ENCODE peak calls at places on chromosomes 13 and 19, in seven cellular contexts. One of them, this sample, is unnamed.

GRCh38 chr19:5536337-5536894 is 31.3 kb downstream of the TINCR start:
- DNase-seq in OCI-LY7: no peak
- DNase-seq in coronary artery: no peak
- DNase-seq in adrenal gland: peak
- DNase-seq in pancreas: peak
- DNase-seq in astrocyte of the cerebellum: peak
- DNase-seq in tibial artery: no peak
- DNase-seq in this sample: no peak

GRCh38 chr13:90445179-90445578 is 902.3 kb upstream of the MIR17HG start:
- DNase-seq in astrocyte of the cerebellum: peak
- DNase-seq in pancreas: no peak
- DNase-seq in OCI-LY7: no peak
- DNase-seq in tibial artery: no peak
- DNase-seq in coronary artery: no peak
- DNase-seq in adrenal gland: peak
- DNase-seq in this sample: no peak

GRCh38 chr13:40812102-40812501 is 22.7 kb downstream of the SLC25A15 start:
- DNase-seq in astrocyte of the cerebellum: no peak
- DNase-seq in adrenal gland: no peak
- DNase-seq in OCI-LY7: peak
- DNase-seq in pancreas: no peak
- DNase-seq in tibial artery: no peak
- DNase-seq in coronary artery: no peak
- DNase-seq in this sample: no peak

GRCh38 chr19:5850743-5851293 is 431 bp downstream of the FUT3 start:
- DNase-seq in coronary artery: no peak
- DNase-seq in astrocyte of the cerebellum: peak
- DNase-seq in OCI-LY7: peak
- DNase-seq in tibial artery: peak
- DNase-seq in pancreas: no peak
- DNase-seq in adrenal gland: peak
- DNase-seq in this sample: peak

GRCh38 chr13:104043184-104043583 is 977.0 kb upstream of the SLC10A2 start:
- DNase-seq in tibial artery: no peak
- DNase-seq in OCI-LY7: no peak
- DNase-seq in coronary artery: no peak
- DNase-seq in pancreas: no peak
- DNase-seq in astrocyte of the cerebellum: no peak
- DNase-seq in adrenal gland: no peak
- DNase-seq in this sample: no peak

GRCh38 chr13:110265682-110266430 is 41.1 kb downstream of the COL4A1 start:
- DNase-seq in pancreas: no peak
- DNase-seq in adrenal gland: no peak
- DNase-seq in astrocyte of the cerebellum: no peak
- DNase-seq in OCI-LY7: no peak
- DNase-seq in tibial artery: peak
- DNase-seq in coronary artery: peak
- DNase-seq in this sample: no peak

GRCh38 chr13:87537946-87538345 is 133.2 kb upstream of the SLITRK5 start:
- DNase-seq in astrocyte of the cerebellum: no peak
- DNase-seq in adrenal gland: no peak
- DNase-seq in tibial artery: no peak
- DNase-seq in OCI-LY7: no peak
- DNase-seq in pancreas: no peak
- DNase-seq in coronary artery: no peak
- DNase-seq in this sample: no peak

GRCh38 chr19:47158879-47159509 is 28.4 kb downstream of the SAE1 start:
- DNase-seq in coronary artery: no peak
- DNase-seq in pancreas: no peak
- DNase-seq in astrocyte of the cerebellum: no peak
- DNase-seq in tibial artery: no peak
- DNase-seq in adrenal gland: no peak
- DNase-seq in OCI-LY7: no peak
- DNase-seq in this sample: no peak

GRCh38 chr19:10611907-10612306 is 13.4 kb upstream of the SLC44A2 start:
- DNase-seq in adrenal gland: no peak
- DNase-seq in coronary artery: no peak
- DNase-seq in OCI-LY7: no peak
- DNase-seq in pancreas: no peak
- DNase-seq in astrocyte of the cerebellum: no peak
- DNase-seq in tibial artery: no peak
- DNase-seq in this sample: no peak

GRCh38 chr19:35555301-35556005 is 8.0 kb downstream of the ATP4A start:
- DNase-seq in pancreas: peak
- DNase-seq in coronary artery: no peak
- DNase-seq in adrenal gland: no peak
- DNase-seq in tibial artery: no peak
- DNase-seq in astrocyte of the cerebellum: no peak
- DNase-seq in OCI-LY7: peak
- DNase-seq in this sample: no peak

GRCh38 chr13:59842507-59842906 is 321.2 kb downstream of the DIAPH3 start:
- DNase-seq in astrocyte of the cerebellum: no peak
- DNase-seq in OCI-LY7: no peak
- DNase-seq in adrenal gland: no peak
- DNase-seq in pancreas: no peak
- DNase-seq in tibial artery: no peak
- DNase-seq in coronary artery: no peak
- DNase-seq in this sample: no peak

GRCh38 chr13:28889317-28889716 is 69.2 kb downstream of the MTUS2 start:
- DNase-seq in OCI-LY7: no peak
- DNase-seq in pancreas: no peak
- DNase-seq in astrocyte of the cerebellum: no peak
- DNase-seq in adrenal gland: no peak
- DNase-seq in tibial artery: no peak
- DNase-seq in coronary artery: no peak
- DNase-seq in this sample: no peak

GRCh38 chr13:113967206-113967720 is 6.6 kb downstream of the C13orf46 start:
- DNase-seq in OCI-LY7: no peak
- DNase-seq in pancreas: peak
- DNase-seq in adrenal gland: no peak
- DNase-seq in coronary artery: no peak
- DNase-seq in astrocyte of the cerebellum: no peak
- DNase-seq in tibial artery: no peak
- DNase-seq in this sample: no peak

GRCh38 chr13:80244574-80244973 is 96.4 kb downstream of the SPRY2 start:
- DNase-seq in OCI-LY7: no peak
- DNase-seq in astrocyte of the cerebellum: no peak
- DNase-seq in pancreas: no peak
- DNase-seq in adrenal gland: no peak
- DNase-seq in tibial artery: no peak
- DNase-seq in coronary artery: no peak
- DNase-seq in this sample: no peak

GRCh38 chr19:35885909-35886308 is 14.4 kb downstream of the NFKBID start:
- DNase-seq in coronary artery: no peak
- DNase-seq in astrocyte of the cerebellum: no peak
- DNase-seq in pancreas: no peak
- DNase-seq in OCI-LY7: no peak
- DNase-seq in tibial artery: no peak
- DNase-seq in adrenal gland: no peak
- DNase-seq in this sample: no peak

GRCh38 chr13:24119593-24120508 is 40.7 kb upstream of the SPATA13 start:
- DNase-seq in OCI-LY7: no peak
- DNase-seq in coronary artery: no peak
- DNase-seq in astrocyte of the cerebellum: peak
- DNase-seq in pancreas: no peak
- DNase-seq in tibial artery: no peak
- DNase-seq in adrenal gland: peak
- DNase-seq in this sample: no peak

GRCh38 chr13:70370924-70371323 is 262.7 kb upstream of the KLHL1 start:
- DNase-seq in tibial artery: no peak
- DNase-seq in astrocyte of the cerebellum: no peak
- DNase-seq in coronary artery: no peak
- DNase-seq in pancreas: no peak
- DNase-seq in adrenal gland: no peak
- DNase-seq in OCI-LY7: no peak
- DNase-seq in this sample: no peak

GRCh38 chr19:8561071-8561764 is 16.0 kb downstream of the MYO1F start:
- DNase-seq in astrocyte of the cerebellum: no peak
- DNase-seq in pancreas: no peak
- DNase-seq in adrenal gland: no peak
- DNase-seq in coronary artery: no peak
- DNase-seq in OCI-LY7: no peak
- DNase-seq in tibial artery: no peak
- DNase-seq in this sample: no peak

GRCh38 chr19:8571006-8571411 is 6.2 kb downstream of the MYO1F start:
- DNase-seq in astrocyte of the cerebellum: no peak
- DNase-seq in coronary artery: no peak
- DNase-seq in pancreas: no peak
- DNase-seq in adrenal gland: peak
- DNase-seq in tibial artery: peak
- DNase-seq in OCI-LY7: no peak
- DNase-seq in this sample: no peak

GRCh38 chr19:8569066-8569761 is 8.0 kb downstream of the MYO1F start:
- DNase-seq in adrenal gland: peak
- DNase-seq in coronary artery: no peak
- DNase-seq in OCI-LY7: no peak
- DNase-seq in pancreas: no peak
- DNase-seq in astrocyte of the cerebellum: peak
- DNase-seq in tibial artery: peak
- DNase-seq in this sample: no peak

GRCh38 chr19:8567522-8568172 is 9.6 kb downstream of the MYO1F start:
- DNase-seq in tibial artery: no peak
- DNase-seq in pancreas: no peak
- DNase-seq in astrocyte of the cerebellum: no peak
- DNase-seq in coronary artery: no peak
- DNase-seq in adrenal gland: peak
- DNase-seq in OCI-LY7: no peak
- DNase-seq in this sample: no peak

DNA sequence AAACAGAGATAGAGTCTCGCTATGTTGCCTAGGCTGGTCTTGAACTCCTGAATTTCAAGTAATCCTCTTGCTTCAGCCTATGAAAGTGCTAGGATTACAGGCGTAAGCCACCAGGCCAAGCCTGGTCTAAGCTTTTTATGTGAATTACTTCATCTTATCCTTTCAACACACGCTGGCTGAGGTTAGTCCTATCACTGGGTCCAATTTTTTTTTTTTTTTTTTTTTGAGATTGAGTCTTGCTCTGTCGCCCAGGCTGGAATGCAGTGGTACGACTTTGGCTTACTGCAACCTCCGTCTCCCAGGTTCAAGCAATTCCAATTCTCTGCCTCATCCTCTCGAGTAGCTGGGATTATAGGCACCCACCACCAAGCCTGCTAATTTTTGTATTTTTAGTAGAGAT is 10.4 kb downstream of the MYO1F start:
- DNase-seq in tibial artery: no peak
- DNase-seq in adrenal gland: no peak
- DNase-seq in pancreas: no peak
- DNase-seq in coronary artery: no peak
- DNase-seq in OCI-LY7: no peak
- DNase-seq in astrocyte of the cerebellum: no peak
- DNase-seq in this sample: no peak
- H3K4me3 ChIP-seq in tibial artery: no peak
- H3K4me3 ChIP-seq in adrenal gland: no peak
- H3K4me3 ChIP-seq in pancreas: no peak
- H3K4me3 ChIP-seq in coronary artery: no peak
- H3K4me3 ChIP-seq in OCI-LY7: no peak
- H3K4me3 ChIP-seq in astrocyte of the cerebellum: no peak
- H3K4me3 ChIP-seq in this sample: no peak

GRCh38 chr19:54551293-54551692 is 22.3 kb upstream of the LILRA2 start:
- DNase-seq in adrenal gland: no peak
- DNase-seq in OCI-LY7: no peak
- DNase-seq in pancreas: no peak
- DNase-seq in astrocyte of the cerebellum: no peak
- DNase-seq in coronary artery: no peak
- DNase-seq in tibial artery: no peak
- DNase-seq in this sample: no peak
- H3K4me3 ChIP-seq in adrenal gland: no peak
- H3K4me3 ChIP-seq in OCI-LY7: no peak
- H3K4me3 ChIP-seq in pancreas: no peak
- H3K4me3 ChIP-seq in astrocyte of the cerebellum: no peak
- H3K4me3 ChIP-seq in coronary artery: no peak
- H3K4me3 ChIP-seq in tibial artery: no peak
- H3K4me3 ChIP-seq in this sample: no peak

GRCh38 chr19:18636969-18637629 is at the start of gene KLHL26:
- DNase-seq in OCI-LY7: no peak
- DNase-seq in astrocyte of the cerebellum: no peak
- DNase-seq in tibial artery: no peak
- DNase-seq in adrenal gland: no peak
- DNase-seq in pancreas: peak
- DNase-seq in coronary artery: peak
- DNase-seq in this sample: no peak

GRCh38 chr19:18637644-18638630 is 1.1 kb downstream of the KLHL26 start:
- DNase-seq in OCI-LY7: no peak
- DNase-seq in adrenal gland: no peak
- DNase-seq in astrocyte of the cerebellum: no peak
- DNase-seq in pancreas: peak
- DNase-seq in coronary artery: peak
- DNase-seq in tibial artery: no peak
- DNase-seq in this sample: no peak

GRCh38 chr19:18634612-18635290 is 2.1 kb upstream of the KLHL26 start:
- DNase-seq in tibial artery: no peak
- DNase-seq in astrocyte of the cerebellum: no peak
- DNase-seq in coronary artery: peak
- DNase-seq in OCI-LY7: no peak
- DNase-seq in adrenal gland: no peak
- DNase-seq in pancreas: peak
- DNase-seq in this sample: no peak

GRCh38 chr19:18636183-18636968 is 452 bp upstream of the KLHL26 start:
- DNase-seq in pancreas: peak
- DNase-seq in astrocyte of the cerebellum: peak
- DNase-seq in coronary artery: peak
- DNase-seq in tibial artery: peak
- DNase-seq in adrenal gland: peak
- DNase-seq in OCI-LY7: peak
- DNase-seq in this sample: peak

DNA sequence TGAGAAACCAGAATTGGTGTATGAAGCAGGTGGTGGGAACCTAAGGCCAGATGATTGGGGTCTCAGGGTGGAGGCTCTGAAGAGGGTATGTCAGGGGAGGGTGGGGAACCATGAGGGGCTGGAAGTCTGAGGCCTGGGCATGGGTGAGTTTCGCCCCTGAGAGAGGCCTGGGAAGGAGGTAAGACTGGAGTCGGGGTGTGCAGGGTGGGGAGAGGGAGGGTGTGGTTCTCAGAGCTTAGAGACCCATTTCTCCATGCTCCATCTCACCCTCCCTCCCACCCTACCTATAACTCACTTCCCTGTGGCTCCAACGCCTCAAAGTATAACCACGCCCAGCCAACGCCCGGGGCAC is 1.0 kb upstream of the KLHL26 start:
- DNase-seq in astrocyte of the cerebellum: no peak
- DNase-seq in tibial artery: no peak
- DNase-seq in pancreas: no peak
- DNase-seq in OCI-LY7: no peak
- DNase-seq in coronary artery: peak
- DNase-seq in adrenal gland: no peak
- DNase-seq in this sample: no peak
- H3K4me3 ChIP-seq in astrocyte of the cerebellum: no peak
- H3K4me3 ChIP-seq in tibial artery: peak
- H3K4me3 ChIP-seq in pancreas: no peak
- H3K4me3 ChIP-seq in OCI-LY7: no peak
- H3K4me3 ChIP-seq in coronary artery: peak
- H3K4me3 ChIP-seq in adrenal gland: no peak
- H3K4me3 ChIP-seq in this sample: no peak

DNA sequence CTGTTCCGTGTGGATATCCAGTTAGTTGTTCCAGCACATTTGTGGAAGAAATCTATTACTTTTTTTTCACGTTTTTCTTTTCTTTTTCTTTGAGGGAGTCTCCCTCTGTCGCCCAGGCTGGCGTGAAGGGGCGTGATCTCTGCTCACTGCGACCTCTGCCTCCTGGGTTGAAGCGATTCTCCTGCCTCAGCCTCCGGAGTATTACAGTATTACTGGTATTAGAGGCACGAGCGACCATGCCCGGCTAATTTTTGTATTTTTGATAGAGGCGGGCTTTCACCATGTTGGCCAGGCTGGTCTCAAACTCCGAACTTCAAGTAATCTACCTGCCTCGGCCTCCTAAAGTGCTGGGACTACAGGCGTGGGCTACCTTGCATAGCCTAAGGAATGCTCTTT is 43.6 kb downstream of the ZNF611 start:
- DNase-seq in tibial artery: peak
- DNase-seq in pancreas: no peak
- DNase-seq in adrenal gland: no peak
- DNase-seq in astrocyte of the cerebellum: no peak
- DNase-seq in coronary artery: no peak
- DNase-seq in OCI-LY7: no peak
- DNase-seq in this sample: no peak
- H3K4me3 ChIP-seq in tibial artery: peak
- H3K4me3 ChIP-seq in pancreas: peak
- H3K4me3 ChIP-seq in adrenal gland: no peak
- H3K4me3 ChIP-seq in astrocyte of the cerebellum: peak
- H3K4me3 ChIP-seq in coronary artery: peak
- H3K4me3 ChIP-seq in OCI-LY7: peak
- H3K4me3 ChIP-seq in this sample: peak